ENCODE peak calls at places on chromosomes 6 and 20, in six cellular contexts. S is activated T-helper 9 cell treated with anti-CD3 and anti-CD28 coated beads, Interleukin-2, amount 50 U/mL, for 16 hours; N is fibroblast of lung; V is erythroblast; Q is AG04450; X is Calu3. Y is an unnamed sample.

GRCh38 chr6:17429381-17430061 is 36.1 kb downstream of the CAP2 start:
- DNase-seq in V (no peak), X (no peak), N (peak), S (no peak), Q (peak), Y (peak)

GRCh38 chr20:59434950-59435349 is 134.5 kb downstream of the EDN3 start:
- DNase-seq in N (no peak), S (no peak), V (no peak), X (no peak), Q (no peak), Y (no peak)

GRCh38 chr6:169366177-169366901 is 112.7 kb upstream of the THBS2 start:
- DNase-seq in S (no peak), X (no peak), V (no peak), Q (no peak), N (no peak), Y (no peak)

GRCh38 chr20:18543216-18543615 is 24.0 kb upstream of the SMIM26 start:
- DNase-seq in S (no peak), N (peak), Q (no peak), X (no peak), V (no peak), Y (no peak)

GRCh38 chr6:136104556-136104955 is 145.6 kb downstream of the MTFR2 start:
- DNase-seq in V (no peak), S (no peak), X (no peak), Q (no peak), N (no peak), Y (no peak)

GRCh38 chr6:154824076-154824475 is 90.9 kb downstream of the SCAF8 start:
- DNase-seq in X (no peak), S (no peak), Q (no peak), V (no peak), N (peak), Y (no peak)

GRCh38 chr20:19212524-19213502 is at the start of gene SLC24A3:
- DNase-seq in X (peak), Q (no peak), V (peak), N (peak), S (no peak), Y (no peak)

GRCh38 chr6:158205220-158205944 is 37.2 kb downstream of the GTF2H5 start:
- DNase-seq in Q (no peak), S (no peak), X (peak), V (peak), N (peak), Y (no peak)

GRCh38 chr6:37648465-37649330 is 49.0 kb downstream of the MDGA1 start:
- DNase-seq in S (no peak), X (no peak), Q (no peak), V (peak), N (no peak), Y (no peak)

GRCh38 chr20:14127831-14128230 is 132.5 kb downstream of the MACROD2 start:
- DNase-seq in V (no peak), Q (no peak), N (no peak), X (no peak), S (no peak), Y (no peak)

GRCh38 chr6:30647802-30648460 is 998 bp downstream of the C6orf136 start:
- DNase-seq in Q (no peak), N (no peak), X (no peak), V (no peak), S (no peak), Y (no peak)